ENCODE peak calls at places on chromosomes 11 and 22, in ten cellular contexts. One of them, this sample, is unnamed.

GRCh38 chr11:556857-557256 is 3.7 kb downstream of the LMNTD2 start:
- DNase-seq in WERI-Rb-1: no peak
- DNase-seq in OCI-LY7: no peak
- DNase-seq in cardiac muscle cell: no peak
- DNase-seq in HCT116: no peak
- DNase-seq in brain microvascular endothelial cell: no peak
- DNase-seq in mammary epithelial cell: no peak
- DNase-seq in ovary: no peak
- DNase-seq in AG04450: no peak
- DNase-seq in prostate gland: no peak
- DNase-seq in this sample: no peak

GRCh38 chr11:1770061-1770460 is 6.3 kb upstream of the CTSD start:
- DNase-seq in WERI-Rb-1: no peak
- DNase-seq in OCI-LY7: no peak
- DNase-seq in cardiac muscle cell: no peak
- DNase-seq in HCT116: no peak
- DNase-seq in brain microvascular endothelial cell: no peak
- DNase-seq in mammary epithelial cell: no peak
- DNase-seq in ovary: no peak
- DNase-seq in AG04450: no peak
- DNase-seq in prostate gland: no peak
- DNase-seq in this sample: no peak

GRCh38 chr22:37154925-37155712 is 5.4 kb upstream of the IL2RB start:
- DNase-seq in WERI-Rb-1: no peak
- DNase-seq in OCI-LY7: no peak
- DNase-seq in cardiac muscle cell: peak; percentile 33
- DNase-seq in HCT116: peak; percentile 38
- DNase-seq in brain microvascular endothelial cell: no peak
- DNase-seq in mammary epithelial cell: peak; percentile 12
- DNase-seq in ovary: no peak
- DNase-seq in AG04450: no peak
- DNase-seq in prostate gland: no peak
- DNase-seq in this sample: no peak

GRCh38 chr11:123129920-123130319 is 65.1 kb downstream of the CLMP start:
- DNase-seq in WERI-Rb-1: no peak
- DNase-seq in OCI-LY7: no peak
- DNase-seq in cardiac muscle cell: peak; percentile 41
- DNase-seq in HCT116: no peak
- DNase-seq in brain microvascular endothelial cell: peak; percentile 11
- DNase-seq in mammary epithelial cell: peak; percentile 62
- DNase-seq in ovary: no peak
- DNase-seq in AG04450: peak; percentile 58
- DNase-seq in prostate gland: no peak
- DNase-seq in this sample: no peak

GRCh38 chr11:66958232-66958955 is at the start of gene PC:
- DNase-seq in WERI-Rb-1: peak; percentile 100
- DNase-seq in OCI-LY7: peak; percentile 98
- DNase-seq in cardiac muscle cell: peak; percentile 100
- DNase-seq in HCT116: peak; percentile 99
- DNase-seq in brain microvascular endothelial cell: peak; percentile 100
- DNase-seq in mammary epithelial cell: peak; percentile 100
- DNase-seq in ovary: peak; percentile 100
- DNase-seq in AG04450: peak; percentile 100
- DNase-seq in prostate gland: peak; percentile 99
- DNase-seq in this sample: peak; percentile 91

GRCh38 chr11:35598254-35599125 is 19.8 kb upstream of the FJX1 start:
- DNase-seq in WERI-Rb-1: no peak
- DNase-seq in OCI-LY7: no peak
- DNase-seq in cardiac muscle cell: no peak
- DNase-seq in HCT116: no peak
- DNase-seq in brain microvascular endothelial cell: no peak
- DNase-seq in mammary epithelial cell: peak; percentile 96
- DNase-seq in ovary: no peak
- DNase-seq in AG04450: no peak
- DNase-seq in prostate gland: no peak
- DNase-seq in this sample: no peak

GRCh38 chr11:113384551-113384950 is 3.0 kb upstream of the ANKK1 start:
- DNase-seq in WERI-Rb-1: no peak
- DNase-seq in OCI-LY7: no peak
- DNase-seq in cardiac muscle cell: peak; percentile 94
- DNase-seq in HCT116: no peak
- DNase-seq in brain microvascular endothelial cell: peak; percentile 70
- DNase-seq in mammary epithelial cell: peak; percentile 100
- DNase-seq in ovary: no peak
- DNase-seq in AG04450: peak; percentile 86
- DNase-seq in prostate gland: peak; percentile 88
- DNase-seq in this sample: no peak

GRCh38 chr11:63668396-63668795 is 2.8 kb downstream of the ATL3 start:
- DNase-seq in WERI-Rb-1: no peak
- DNase-seq in OCI-LY7: no peak
- DNase-seq in cardiac muscle cell: no peak
- DNase-seq in HCT116: no peak
- DNase-seq in brain microvascular endothelial cell: no peak
- DNase-seq in mammary epithelial cell: no peak
- DNase-seq in ovary: no peak
- DNase-seq in AG04450: no peak
- DNase-seq in prostate gland: no peak
- DNase-seq in this sample: no peak

GRCh38 chr11:63845305-63845704 is 6.4 kb downstream of the MARK2 start:
- DNase-seq in WERI-Rb-1: no peak
- DNase-seq in OCI-LY7: no peak
- DNase-seq in cardiac muscle cell: peak; percentile 71
- DNase-seq in HCT116: no peak
- DNase-seq in brain microvascular endothelial cell: peak; percentile 59
- DNase-seq in mammary epithelial cell: peak; percentile 91
- DNase-seq in ovary: no peak
- DNase-seq in AG04450: peak; percentile 47
- DNase-seq in prostate gland: no peak
- DNase-seq in this sample: no peak

GRCh38 chr11:18329196-18329870 is 7.0 kb downstream of the GTF2H1 start:
- DNase-seq in WERI-Rb-1: no peak
- DNase-seq in OCI-LY7: no peak
- DNase-seq in cardiac muscle cell: no peak
- DNase-seq in HCT116: no peak
- DNase-seq in brain microvascular endothelial cell: no peak
- DNase-seq in mammary epithelial cell: peak; percentile 77
- DNase-seq in ovary: no peak
- DNase-seq in AG04450: no peak
- DNase-seq in prostate gland: no peak
- DNase-seq in this sample: no peak

GRCh38 chr11:69486773-69487266 is 5.4 kb downstream of the LINC01488 start:
- DNase-seq in WERI-Rb-1: no peak
- DNase-seq in OCI-LY7: no peak
- DNase-seq in cardiac muscle cell: no peak
- DNase-seq in HCT116: no peak
- DNase-seq in brain microvascular endothelial cell: no peak
- DNase-seq in mammary epithelial cell: no peak
- DNase-seq in ovary: no peak
- DNase-seq in AG04450: no peak
- DNase-seq in prostate gland: no peak
- DNase-seq in this sample: no peak

GRCh38 chr11:67489203-67489859 is 6.5 kb downstream of the AIP start:
- DNase-seq in WERI-Rb-1: no peak
- DNase-seq in OCI-LY7: no peak
- DNase-seq in cardiac muscle cell: no peak
- DNase-seq in HCT116: no peak
- DNase-seq in brain microvascular endothelial cell: no peak
- DNase-seq in mammary epithelial cell: no peak
- DNase-seq in ovary: no peak
- DNase-seq in AG04450: no peak
- DNase-seq in prostate gland: no peak
- DNase-seq in this sample: no peak

GRCh38 chr11:69752890-69753289 is 22.3 kb downstream of the FGF4 start:
- DNase-seq in WERI-Rb-1: no peak
- DNase-seq in OCI-LY7: no peak
- DNase-seq in cardiac muscle cell: no peak
- DNase-seq in HCT116: no peak
- DNase-seq in brain microvascular endothelial cell: no peak
- DNase-seq in mammary epithelial cell: no peak
- DNase-seq in ovary: no peak
- DNase-seq in AG04450: no peak
- DNase-seq in prostate gland: no peak
- DNase-seq in this sample: no peak

GRCh38 chr11:59358595-59358994 is at the start of gene OR5AN1:
- DNase-seq in WERI-Rb-1: no peak
- DNase-seq in OCI-LY7: no peak
- DNase-seq in cardiac muscle cell: no peak
- DNase-seq in HCT116: no peak
- DNase-seq in brain microvascular endothelial cell: no peak
- DNase-seq in mammary epithelial cell: no peak
- DNase-seq in ovary: no peak
- DNase-seq in AG04450: no peak
- DNase-seq in prostate gland: no peak
- DNase-seq in this sample: no peak

GRCh38 chr11:124402326-124402922 is 3.6 kb upstream of the OR8B3 start:
- DNase-seq in WERI-Rb-1: peak; percentile 59
- DNase-seq in OCI-LY7: peak; percentile 65
- DNase-seq in cardiac muscle cell: peak; percentile 93
- DNase-seq in HCT116: peak; percentile 60
- DNase-seq in brain microvascular endothelial cell: peak; percentile 89
- DNase-seq in mammary epithelial cell: peak; percentile 64
- DNase-seq in ovary: no peak
- DNase-seq in AG04450: peak; percentile 74
- DNase-seq in prostate gland: peak; percentile 39
- DNase-seq in this sample: no peak
- TF ChIP-seq CTCF in WERI-Rb-1: peak; percentile 70
- TF ChIP-seq CTCF in OCI-LY7: peak; percentile 90
- TF ChIP-seq CTCF in cardiac muscle cell: peak; percentile 89
- TF ChIP-seq CTCF in HCT116: peak; percentile 72
- TF ChIP-seq CTCF in brain microvascular endothelial cell: peak; percentile 88
- TF ChIP-seq CTCF in mammary epithelial cell: peak; percentile 83
- TF ChIP-seq CTCF in ovary: no peak
- TF ChIP-seq CTCF in AG04450: peak; percentile 88
- TF ChIP-seq CTCF in prostate gland: peak; percentile 34
- TF ChIP-seq CTCF in this sample: peak; percentile 46

DNA sequence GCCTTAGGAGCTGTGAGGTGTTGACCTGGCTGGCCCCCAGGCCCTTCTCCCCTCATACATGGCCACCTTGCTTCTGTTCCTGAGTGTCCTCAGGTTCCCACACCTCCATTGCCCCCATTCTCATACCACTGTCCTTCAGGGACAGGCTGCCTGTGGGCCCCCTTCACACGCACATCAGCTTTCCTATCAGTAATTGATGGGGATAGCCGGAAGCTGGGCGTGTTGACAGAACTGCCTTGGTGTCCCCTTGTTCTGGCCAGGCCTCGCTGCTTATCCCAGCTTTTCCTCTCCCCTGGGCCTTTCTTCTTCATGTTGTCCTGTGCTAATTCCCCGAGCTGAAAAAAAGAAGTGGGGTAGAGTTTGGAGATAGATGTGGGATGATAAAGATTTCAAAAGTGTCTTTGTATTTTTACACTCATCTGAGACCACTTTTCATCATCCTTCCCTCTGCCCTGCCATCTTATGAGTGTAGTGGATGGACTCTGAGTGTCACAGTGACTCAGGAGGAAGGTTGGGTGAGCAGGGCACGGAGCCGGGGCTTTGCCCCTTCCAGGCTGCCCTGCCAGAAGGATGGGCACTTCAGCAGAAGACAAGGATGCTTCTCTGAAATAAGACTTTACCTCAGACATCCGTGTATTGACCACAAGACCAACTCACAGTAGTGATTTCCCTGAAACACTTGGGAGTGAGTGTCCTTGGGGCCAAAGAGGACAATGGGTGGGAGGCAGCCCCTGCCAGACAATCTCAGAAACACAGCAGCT is 42.8 kb downstream of the MED15 start:
- DNase-seq in WERI-Rb-1: no peak
- DNase-seq in OCI-LY7: no peak
- DNase-seq in cardiac muscle cell: no peak
- DNase-seq in HCT116: no peak
- DNase-seq in brain microvascular endothelial cell: no peak
- DNase-seq in mammary epithelial cell: no peak
- DNase-seq in ovary: no peak
- DNase-seq in AG04450: no peak
- DNase-seq in prostate gland: no peak
- DNase-seq in this sample: no peak
- H3K27ac ChIP-seq in WERI-Rb-1: peak overlapping the region; percentile 84
- H3K27ac ChIP-seq in OCI-LY7: no peak overlapping the region
- H3K27ac ChIP-seq in cardiac muscle cell: peak overlapping the region; percentile 82
- H3K27ac ChIP-seq in HCT116: no peak overlapping the region
- H3K27ac ChIP-seq in brain microvascular endothelial cell: peak overlapping the region; percentile 94
- H3K27ac ChIP-seq in mammary epithelial cell: no peak overlapping the region
- H3K27ac ChIP-seq in ovary: peak overlapping the region; percentile 75
- H3K27ac ChIP-seq in AG04450: peak overlapping the region; percentile 97
- H3K27ac ChIP-seq in prostate gland: peak overlapping the region; percentile 68
- H3K27ac ChIP-seq in this sample: peak overlapping the region; percentile 86

GRCh38 chr11:107566569-107566968 is 1.0 kb upstream of the ALKBH8 start:
- DNase-seq in WERI-Rb-1: no peak
- DNase-seq in OCI-LY7: no peak
- DNase-seq in cardiac muscle cell: no peak
- DNase-seq in HCT116: no peak
- DNase-seq in brain microvascular endothelial cell: no peak
- DNase-seq in mammary epithelial cell: no peak
- DNase-seq in ovary: no peak
- DNase-seq in AG04450: no peak
- DNase-seq in prostate gland: no peak
- DNase-seq in this sample: no peak

GRCh38 chr11:107564877-107565218 is 687 bp downstream of the ALKBH8 start:
- DNase-seq in WERI-Rb-1: no peak
- DNase-seq in OCI-LY7: no peak
- DNase-seq in cardiac muscle cell: no peak
- DNase-seq in HCT116: no peak
- DNase-seq in brain microvascular endothelial cell: no peak
- DNase-seq in mammary epithelial cell: no peak
- DNase-seq in ovary: no peak
- DNase-seq in AG04450: no peak
- DNase-seq in prostate gland: no peak
- DNase-seq in this sample: no peak

GRCh38 chr11:107567739-107568335 is 2.3 kb upstream of the ALKBH8 start:
- DNase-seq in WERI-Rb-1: no peak
- DNase-seq in OCI-LY7: peak; percentile 80
- DNase-seq in cardiac muscle cell: peak; percentile 11
- DNase-seq in HCT116: no peak
- DNase-seq in brain microvascular endothelial cell: no peak
- DNase-seq in mammary epithelial cell: no peak
- DNase-seq in ovary: no peak
- DNase-seq in AG04450: no peak
- DNase-seq in prostate gland: no peak
- DNase-seq in this sample: no peak

GRCh38 chr11:107563702-107564101 is 1.8 kb downstream of the ALKBH8 start:
- DNase-seq in WERI-Rb-1: peak; percentile 30
- DNase-seq in OCI-LY7: peak; percentile 70
- DNase-seq in cardiac muscle cell: peak; percentile 74
- DNase-seq in HCT116: peak; percentile 72
- DNase-seq in brain microvascular endothelial cell: peak; percentile 64
- DNase-seq in mammary epithelial cell: peak; percentile 48
- DNase-seq in ovary: peak; percentile 21
- DNase-seq in AG04450: no peak
- DNase-seq in prostate gland: no peak
- DNase-seq in this sample: no peak

GRCh38 chr11:107565219-107565937 is at the start of gene ALKBH8:
- DNase-seq in WERI-Rb-1: peak; percentile 76
- DNase-seq in OCI-LY7: peak; percentile 80
- DNase-seq in cardiac muscle cell: peak; percentile 72
- DNase-seq in HCT116: no peak
- DNase-seq in brain microvascular endothelial cell: peak; percentile 74
- DNase-seq in mammary epithelial cell: peak; percentile 68
- DNase-seq in ovary: peak; percentile 70
- DNase-seq in AG04450: no peak
- DNase-seq in prostate gland: peak; percentile 71
- DNase-seq in this sample: peak; percentile 80
- TF ChIP-seq CTCF in WERI-Rb-1: no peak
- TF ChIP-seq CTCF in OCI-LY7: no peak
- TF ChIP-seq CTCF in cardiac muscle cell: no peak
- TF ChIP-seq CTCF in HCT116: no peak
- TF ChIP-seq CTCF in brain microvascular endothelial cell: no peak
- TF ChIP-seq CTCF in mammary epithelial cell: no peak
- TF ChIP-seq CTCF in ovary: no peak
- TF ChIP-seq CTCF in AG04450: no peak
- TF ChIP-seq CTCF in prostate gland: no peak
- TF ChIP-seq CTCF in this sample: no peak

GRCh38 chr11:116871248-116871647 is 33.8 kb upstream of the APOA1 start:
- DNase-seq in WERI-Rb-1: no peak
- DNase-seq in OCI-LY7: no peak
- DNase-seq in cardiac muscle cell: peak; percentile 72
- DNase-seq in HCT116: no peak
- DNase-seq in brain microvascular endothelial cell: peak; percentile 78
- DNase-seq in mammary epithelial cell: peak; percentile 87
- DNase-seq in ovary: no peak
- DNase-seq in AG04450: no peak
- DNase-seq in prostate gland: no peak
- DNase-seq in this sample: no peak
- H3K27ac ChIP-seq in WERI-Rb-1: no peak overlapping the region
- H3K27ac ChIP-seq in OCI-LY7: no peak overlapping the region
- H3K27ac ChIP-seq in cardiac muscle cell: no peak overlapping the region
- H3K27ac ChIP-seq in HCT116: no peak overlapping the region
- H3K27ac ChIP-seq in brain microvascular endothelial cell: peak overlapping the region; percentile 38
- H3K27ac ChIP-seq in mammary epithelial cell: peak overlapping the region; percentile 94
- H3K27ac ChIP-seq in ovary: no peak overlapping the region
- H3K27ac ChIP-seq in AG04450: no peak overlapping the region
- H3K27ac ChIP-seq in prostate gland: no peak overlapping the region
- H3K27ac ChIP-seq in this sample: no peak overlapping the region